ENCODE peak calls at places on chromosome 17, in ten cellular contexts. X is RWPE1, B is AG10803, S is upper lobe of right lung, O is Calu3, M is AG04450, E is foreskin fibroblast, I is cardiac muscle cell, V is tibial nerve, W is sigmoid colon. G is an unnamed sample.
A peak's percentile ranks its signal among the peaks of the same experiment; 100 is the strongest.

GRCh38 chr17:3964203-3965122 is at the start of gene ATP2A3:
- DNase-seq in X (no peak), B (no peak), S (peak; percentile 76), O (peak; percentile 28), M (no peak), E (peak; percentile 37), I (peak; percentile 31), V (no peak), W (no peak), G (peak; percentile 90)

GRCh38 chr17:19397556-19398041 is 10.6 kb upstream of the MFAP4 start:
- DNase-seq in X (no peak), B (no peak), S (no peak), O (no peak), M (no peak), E (no peak), I (no peak), V (no peak), W (no peak), G (no peak)

GRCh38 chr17:82942166-82943130 is 102.6 kb upstream of the ZNF750 start:
- DNase-seq in X (no peak), B (no peak), S (peak; percentile 40), O (no peak), M (no peak), E (no peak), I (no peak), V (no peak), W (peak; percentile 50), G (no peak)

GRCh38 chr17:31582151-31582907 is 190.9 kb downstream of the RAB11FIP4 start:
- DNase-seq in X (no peak), B (peak; percentile 64), S (peak; percentile 76), O (no peak), M (no peak), E (peak; percentile 63), I (no peak), V (no peak), W (peak; percentile 83), G (peak; percentile 77)

GRCh38 chr17:58889928-58890327 is 134.3 kb downstream of the PPM1E start:
- DNase-seq in X (no peak), B (no peak), S (no peak), O (no peak), M (no peak), E (no peak), I (no peak), V (no peak), W (no peak), G (no peak)

GRCh38 chr17:35943537-35943936 is at the start of gene LYZL6:
- DNase-seq in X (no peak), B (no peak), S (no peak), O (no peak), M (no peak), E (no peak), I (no peak), V (no peak), W (no peak), G (no peak)

GRCh38 chr17:18139498-18139897 is 30.9 kb downstream of the MYO15A start:
- DNase-seq in X (no peak), B (no peak), S (no peak), O (no peak), M (no peak), E (no peak), I (no peak), V (no peak), W (no peak), G (no peak)

GRCh38 chr17:10018461-10018891 is 113.4 kb upstream of the RCVRN start:
- DNase-seq in X (no peak), B (no peak), S (no peak), O (no peak), M (no peak), E (no peak), I (no peak), V (no peak), W (no peak), G (peak; percentile 58)

GRCh38 chr17:77071925-77072490 is 68.8 kb upstream of the SEC14L1 start:
- DNase-seq in X (no peak), B (no peak), S (no peak), O (no peak), M (no peak), E (no peak), I (no peak), V (no peak), W (no peak), G (no peak)

GRCh38 chr17:50133028-50133768 is 3.2 kb upstream of the SAMD14 start:
- DNase-seq in X (no peak), B (peak; percentile 66), S (peak; percentile 65), O (peak; percentile 42), M (no peak), E (peak; percentile 71), I (no peak), V (no peak), W (no peak), G (no peak)

GRCh38 chr17:37742114-37742761 is 2.6 kb downstream of the HNF1B start:
- DNase-seq in X (peak; percentile 23), B (no peak), S (no peak), O (peak; percentile 77), M (no peak), E (peak; percentile 41), I (peak; percentile 46), V (no peak), W (no peak), G (no peak)

GRCh38 chr17:77637807-77638182 is 320.7 kb upstream of the TNRC6C start:
- DNase-seq in X (no peak), B (no peak), S (no peak), O (no peak), M (no peak), E (no peak), I (no peak), V (no peak), W (no peak), G (no peak)

GRCh38 chr17:28033972-28034714 is 8.3 kb upstream of the NLK start:
- DNase-seq in X (peak; percentile 79), B (peak; percentile 82), S (no peak), O (no peak), M (peak; percentile 41), E (peak; percentile 84), I (no peak), V (no peak), W (no peak), G (no peak)

GRCh38 chr17:27670791-27671590 is 40.0 kb downstream of the LGALS9 start:
- DNase-seq in X (no peak), B (no peak), S (peak; percentile 52), O (no peak), M (no peak), E (no peak), I (no peak), V (no peak), W (no peak), G (no peak)

GRCh38 chr17:79960788-79961522 is 74.7 kb downstream of the TBC1D16 start:
- DNase-seq in X (no peak), B (no peak), S (no peak), O (no peak), M (no peak), E (peak; percentile 24), I (no peak), V (no peak), W (no peak), G (no peak)
- TF ChIP-seq CTCF in X (no peak), B (no peak), S (no peak), O (no peak), M (no peak), E (no peak), I (no peak), V (no peak), W (no peak), G (no peak)

GRCh38 chr17:73643012-73643845 is 1.0 kb downstream of the SDK2 start:
- DNase-seq in X (peak; percentile 42), B (no peak), S (peak; percentile 71), O (peak; percentile 43), M (no peak), E (peak; percentile 41), I (peak; percentile 69), V (no peak), W (no peak), G (no peak)

GRCh38 chr17:73646409-73647305 is 2.4 kb upstream of the SDK2 start:
- DNase-seq in X (peak; percentile 20), B (no peak), S (peak; percentile 29), O (peak; percentile 7), M (no peak), E (peak; percentile 8), I (peak; percentile 63), V (no peak), W (no peak), G (no peak)

GRCh38 chr17:73644145-73645049 is at the start of gene SDK2:
- DNase-seq in X (peak; percentile 20), B (no peak), S (peak; percentile 62), O (peak; percentile 12), M (no peak), E (peak; percentile 17), I (peak; percentile 69), V (no peak), W (no peak), G (no peak)

GRCh38 chr17:73643846-73644144 is 450 bp downstream of the SDK2 start:
- DNase-seq in X (no peak), B (no peak), S (no peak), O (no peak), M (no peak), E (peak; percentile 1), I (peak; percentile 42), V (no peak), W (no peak), G (no peak)

GRCh38 chr17:73645050-73645871 is 1.0 kb upstream of the SDK2 start:
- DNase-seq in X (peak; percentile 22), B (peak; percentile 32), S (peak; percentile 68), O (peak; percentile 18), M (no peak), E (peak; percentile 54), I (peak; percentile 92), V (no peak), W (no peak), G (no peak)
- TF ChIP-seq CTCF in X (peak; percentile 58), B (no peak), S (peak; percentile 8), O (no peak), M (no peak), E (no peak), I (no peak), V (no peak), W (no peak), G (peak; percentile 8)

GRCh38 chr17:29867643-29868181 is 62.3 kb downstream of the SSH2 start:
- DNase-seq in X (no peak), B (no peak), S (no peak), O (no peak), M (no peak), E (peak; percentile 19), I (peak; percentile 32), V (no peak), W (no peak), G (no peak)
- TF ChIP-seq CTCF in X (peak; percentile 29), B (peak; percentile 9), S (peak; percentile 21), O (no peak), M (peak; percentile 22), E (no peak), I (peak; percentile 13), V (no peak), W (no peak), G (peak; percentile 33)

DNA sequence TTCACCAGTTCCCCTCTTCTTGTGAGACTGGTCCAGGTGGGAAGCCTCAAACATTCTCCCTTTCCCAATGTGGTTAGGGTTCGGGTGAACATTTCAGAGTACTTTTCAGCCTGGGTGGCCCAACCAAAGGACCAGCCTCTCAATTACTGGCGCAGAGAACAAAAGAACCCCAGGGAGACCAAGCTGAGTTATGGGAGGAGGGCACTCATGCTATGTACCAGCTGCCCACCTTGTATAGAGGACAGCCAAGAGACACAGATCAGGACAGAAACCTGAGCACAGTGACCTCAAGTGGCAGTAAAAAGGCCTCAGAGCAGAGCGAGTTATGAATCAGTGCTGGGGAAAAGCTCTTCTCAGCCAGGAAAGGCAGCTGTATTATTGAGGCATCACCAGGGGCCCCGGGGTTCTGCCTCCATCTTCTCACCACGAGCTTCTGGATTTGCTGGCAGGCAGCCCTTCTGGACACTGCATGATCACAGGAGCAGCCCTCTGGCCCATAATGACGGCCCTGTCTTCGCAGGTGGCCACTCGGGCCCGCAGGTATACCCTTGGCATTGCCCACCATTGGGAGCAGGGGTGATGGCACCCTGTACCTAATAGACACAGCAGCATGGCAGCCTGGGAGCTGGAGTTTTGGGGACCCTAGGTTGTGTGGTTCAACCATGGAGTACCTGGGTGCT is 3.8 kb downstream of the G6PC3 start:
- DNase-seq in X (no peak), B (no peak), S (no peak), O (no peak), M (no peak), E (peak; percentile 46), I (no peak), V (no peak), W (no peak), G (no peak)
- TF ChIP-seq CTCF in X (no peak), B (no peak), S (no peak), O (no peak), M (no peak), E (no peak), I (no peak), V (no peak), W (no peak), G (no peak)

G was measured in GM10248.